ENCODE peak calls at places on chromosomes 13 and 19, in four cellular contexts. Z is esophagus muscularis mucosa; T is suprapubic skin; S is CD4-positive, CD25-positive, alpha-beta regulatory T cell. B is an unnamed sample.

GRCh38 chr13:24497742-24498141 is 14.8 kb downstream of the PARP4 start:
- DNase-seq in Z (no peak), T (no peak), S (no peak), B (no peak)

GRCh38 chr19:3479177-3479818 is 1.0 kb downstream of the SMIM24 start:
- DNase-seq in Z (no peak), T (no peak), S (peak; percentile 50), B (peak; percentile 43)

GRCh38 chr13:24802074-24802473 is 38.1 kb downstream of the RNF17 start:
- DNase-seq in Z (no peak), T (no peak), S (no peak), B (no peak)

GRCh38 chr19:49110567-49110966 is 3.6 kb upstream of the LIN7B start:
- DNase-seq in Z (no peak), T (no peak), S (no peak), B (no peak)

GRCh38 chr13:95684463-95684862 is 7.5 kb downstream of the DNAJC3 start:
- DNase-seq in Z (no peak), T (no peak), S (no peak), B (no peak)

GRCh38 chr13:28467034-28467433 is 27.9 kb downstream of the FLT1 start:
- DNase-seq in Z (no peak), T (no peak), S (no peak), B (no peak)

GRCh38 chr19:1811472-1811894 is 593 bp downstream of the ATP8B3 start:
- DNase-seq in Z (no peak), T (peak; percentile 89), S (no peak), B (peak; percentile 49)

GRCh38 chr19:41784337-41785239 is 11.8 kb upstream of the CEACAM3 start:
- DNase-seq in Z (no peak), T (no peak), S (no peak), B (no peak)

GRCh38 chr19:27794444-27795042 is 1418.4 kb downstream of the UQCRFS1 start:
- DNase-seq in Z (no peak), T (no peak), S (no peak), B (no peak)

GRCh38 chr13:113001251-113002140 is 32.5 kb downstream of the MCF2L start:
- DNase-seq in Z (no peak), T (no peak), S (no peak), B (no peak)

GRCh38 chr19:40607311-40607871 is 6.2 kb downstream of the LTBP4 start:
- DNase-seq in Z (no peak), T (no peak), S (no peak), B (no peak)

GRCh38 chr13:25067054-25067453 is 28.9 kb upstream of the PABPC3 start:
- DNase-seq in Z (no peak), T (no peak), S (no peak), B (no peak)

GRCh38 chr19:51689751-51690358 is 3.3 kb upstream of the SPACA6 start:
- DNase-seq in Z (peak; percentile 90), T (no peak), S (no peak), B (no peak)

DNA sequence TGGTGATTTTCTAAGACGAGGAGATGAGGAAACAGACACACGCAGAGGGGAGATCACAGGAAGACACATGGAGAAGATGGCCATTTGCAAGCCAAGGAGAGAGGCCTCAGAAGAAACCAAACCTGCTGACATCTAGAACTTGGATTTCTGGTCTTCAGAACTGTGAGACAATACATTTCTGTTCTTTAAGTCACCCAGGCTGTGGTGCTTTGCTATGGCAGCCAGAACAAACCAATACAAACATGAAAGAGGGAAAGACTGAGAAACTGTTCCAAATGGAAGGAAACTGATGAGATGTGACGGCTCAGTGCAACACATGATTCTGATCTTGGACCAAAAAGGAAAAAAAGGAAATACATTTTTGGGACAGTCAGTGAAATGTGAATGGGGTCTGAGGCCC is 30.1 kb upstream of the SACS start:
- DNase-seq in Z (no peak), T (no peak), S (no peak), B (no peak)
- H3K4me1 ChIP-seq in Z (peaks cover 32% of the 10 kb centered on the region), T (peaks cover 18% of the 10 kb centered on the region), S (peaks cover 13% of the 10 kb centered on the region), B (no peaks in the 10 kb centered on the region)

GRCh38 chr19:31528261-31528660 is 179.0 kb upstream of the TSHZ3 start:
- DNase-seq in Z (peak; percentile 64), T (no peak), S (no peak), B (no peak)
- H3K9me3 ChIP-seq in Z (peaks cover 24% of the 10 kb centered on the region), T (no peaks in the 10 kb centered on the region), S (peaks cover 16% of the 10 kb centered on the region), B (no peaks in the 10 kb centered on the region)

GRCh38 chr13:109517516-109517915 is 268.9 kb downstream of the IRS2 start:
- DNase-seq in Z (no peak), T (no peak), S (no peak), B (no peak)
- H3K4me1 ChIP-seq in Z (peaks cover 7% of the 10 kb centered on the region), T (no peaks in the 10 kb centered on the region), S (no peaks in the 10 kb centered on the region), B (no peaks in the 10 kb centered on the region)

GRCh38 chr19:15748239-15748638 is 10.5 kb downstream of the OR10H3 start:
- DNase-seq in Z (no peak), T (no peak), S (no peak), B (no peak)
- H3K9me3 ChIP-seq in Z (no peaks in the 10 kb centered on the region), T (no peaks in the 10 kb centered on the region), S (no peaks in the 10 kb centered on the region), B (no peaks in the 10 kb centered on the region)

DNA sequence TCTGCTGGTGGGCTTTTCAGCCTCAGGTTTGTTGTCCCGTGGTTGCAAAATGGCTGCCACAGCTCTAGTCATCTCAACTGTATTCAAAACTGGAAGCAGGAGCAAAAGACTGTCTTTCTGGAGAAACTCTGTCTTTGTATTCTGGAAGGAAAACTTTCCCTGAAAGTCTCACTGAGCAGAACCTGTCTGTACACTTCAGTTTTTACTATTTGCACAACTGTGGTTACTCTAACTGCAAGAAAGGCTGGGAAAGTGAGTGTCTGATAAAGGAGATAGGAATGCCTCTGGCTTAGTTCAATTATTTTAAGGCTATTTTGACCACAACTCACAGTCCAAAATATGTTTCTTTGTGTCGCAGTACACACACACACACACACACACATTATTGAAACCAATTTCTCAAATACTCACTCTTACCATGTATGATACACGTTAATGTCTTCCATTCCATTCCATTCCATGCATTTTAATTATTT is 49.7 kb upstream of the EHD2 start:
- DNase-seq in Z (no peak), T (no peak), S (no peak), B (no peak)
- H3K4me1 ChIP-seq in Z (peaks cover 98% of the 10 kb centered on the region), T (peaks cover 63% of the 10 kb centered on the region), S (no peaks in the 10 kb centered on the region), B (no peaks in the 10 kb centered on the region)

B was measured in effector memory CD4-positive, alpha-beta T cell.